ENCODE peak calls at places on chromosomes 13 and 19, in seven cellular contexts. One of them, this sample, is unnamed.

GRCh38 chr19:47633516-47633915 is 24.6 kb downstream of the BICRA start:
- DNase-seq in fibroblast of lung: no peak
- DNase-seq in MCF 10A: peak
- DNase-seq in AG09319: no peak
- DNase-seq in cardiac fibroblast: no peak
- DNase-seq in tibial artery: no peak
- DNase-seq in H1: no peak
- DNase-seq in this sample: no peak

GRCh38 chr13:77219401-77219800 is 107.5 kb downstream of the MYCBP2 start:
- DNase-seq in MCF 10A: no peak
- DNase-seq in tibial artery: no peak
- DNase-seq in H1: no peak
- DNase-seq in cardiac fibroblast: no peak
- DNase-seq in fibroblast of lung: no peak
- DNase-seq in AG09319: no peak
- DNase-seq in this sample: no peak

GRCh38 chr13:84810781-84811180 is 928.5 kb upstream of the SLITRK1 start:
- DNase-seq in tibial artery: no peak
- DNase-seq in fibroblast of lung: no peak
- DNase-seq in MCF 10A: no peak
- DNase-seq in AG09319: no peak
- DNase-seq in cardiac fibroblast: no peak
- DNase-seq in H1: no peak
- DNase-seq in this sample: no peak

GRCh38 chr19:13143135-13143534 is 7.0 kb downstream of the STX10 start:
- DNase-seq in tibial artery: no peak
- DNase-seq in AG09319: peak
- DNase-seq in fibroblast of lung: peak
- DNase-seq in MCF 10A: peak
- DNase-seq in H1: no peak
- DNase-seq in cardiac fibroblast: peak
- DNase-seq in this sample: no peak

GRCh38 chr19:35248310-35249145 is at the start of gene LSR:
- DNase-seq in cardiac fibroblast: no peak
- DNase-seq in AG09319: no peak
- DNase-seq in H1: peak
- DNase-seq in fibroblast of lung: no peak
- DNase-seq in MCF 10A: peak
- DNase-seq in tibial artery: no peak
- DNase-seq in this sample: peak

GRCh38 chr13:106530907-106531520 is 4.4 kb downstream of the EFNB2 start:
- DNase-seq in MCF 10A: no peak
- DNase-seq in fibroblast of lung: no peak
- DNase-seq in AG09319: no peak
- DNase-seq in H1: no peak
- DNase-seq in cardiac fibroblast: no peak
- DNase-seq in tibial artery: no peak
- DNase-seq in this sample: no peak

GRCh38 chr13:40313269-40314200 is 352.9 kb downstream of the FOXO1 start:
- DNase-seq in fibroblast of lung: no peak
- DNase-seq in cardiac fibroblast: peak
- DNase-seq in AG09319: no peak
- DNase-seq in tibial artery: no peak
- DNase-seq in H1: no peak
- DNase-seq in MCF 10A: no peak
- DNase-seq in this sample: no peak

GRCh38 chr19:33260628-33261418 is 35.2 kb upstream of the SLC7A10 start:
- DNase-seq in fibroblast of lung: no peak
- DNase-seq in cardiac fibroblast: no peak
- DNase-seq in tibial artery: peak
- DNase-seq in AG09319: no peak
- DNase-seq in H1: no peak
- DNase-seq in MCF 10A: no peak
- DNase-seq in this sample: no peak

GRCh38 chr13:110106726-110107125 is 200.2 kb downstream of the COL4A1 start:
- DNase-seq in tibial artery: peak
- DNase-seq in H1: no peak
- DNase-seq in fibroblast of lung: peak
- DNase-seq in AG09319: peak
- DNase-seq in MCF 10A: no peak
- DNase-seq in cardiac fibroblast: peak
- DNase-seq in this sample: no peak

GRCh38 chr13:31485651-31486051 is 253.7 kb upstream of the RXFP2 start:
- DNase-seq in AG09319: no peak
- DNase-seq in cardiac fibroblast: peak
- DNase-seq in fibroblast of lung: peak
- DNase-seq in H1: no peak
- DNase-seq in MCF 10A: peak
- DNase-seq in tibial artery: no peak
- DNase-seq in this sample: no peak

GRCh38 chr19:662207-662961 is 630 bp downstream of the RNF126 start:
- DNase-seq in AG09319: no peak
- DNase-seq in MCF 10A: peak
- DNase-seq in fibroblast of lung: no peak
- DNase-seq in H1: no peak
- DNase-seq in tibial artery: no peak
- DNase-seq in cardiac fibroblast: no peak
- DNase-seq in this sample: peak

GRCh38 chr19:30223866-30224688 is 148.1 kb upstream of the ZNF536 start:
- DNase-seq in tibial artery: no peak
- DNase-seq in H1: no peak
- DNase-seq in cardiac fibroblast: no peak
- DNase-seq in MCF 10A: no peak
- DNase-seq in fibroblast of lung: no peak
- DNase-seq in AG09319: no peak
- DNase-seq in this sample: no peak

GRCh38 chr19:30222993-30223865 is 149.0 kb upstream of the ZNF536 start:
- DNase-seq in tibial artery: no peak
- DNase-seq in MCF 10A: no peak
- DNase-seq in cardiac fibroblast: no peak
- DNase-seq in H1: peak
- DNase-seq in AG09319: no peak
- DNase-seq in fibroblast of lung: no peak
- DNase-seq in this sample: no peak

GRCh38 chr19:30221176-30221575 is 151.0 kb upstream of the ZNF536 start:
- DNase-seq in fibroblast of lung: no peak
- DNase-seq in MCF 10A: no peak
- DNase-seq in cardiac fibroblast: no peak
- DNase-seq in tibial artery: no peak
- DNase-seq in H1: no peak
- DNase-seq in AG09319: no peak
- DNase-seq in this sample: no peak

GRCh38 chr19:30224689-30225606 is 147.2 kb upstream of the ZNF536 start:
- DNase-seq in MCF 10A: no peak
- DNase-seq in tibial artery: no peak
- DNase-seq in fibroblast of lung: peak
- DNase-seq in H1: no peak
- DNase-seq in cardiac fibroblast: no peak
- DNase-seq in AG09319: no peak
- DNase-seq in this sample: no peak

GRCh38 chr19:30222428-30222873 is 149.7 kb upstream of the ZNF536 start:
- DNase-seq in cardiac fibroblast: no peak
- DNase-seq in AG09319: no peak
- DNase-seq in H1: peak
- DNase-seq in MCF 10A: no peak
- DNase-seq in tibial artery: no peak
- DNase-seq in fibroblast of lung: no peak
- DNase-seq in this sample: peak
- TF ChIP-seq CTCF in cardiac fibroblast: peak
- TF ChIP-seq CTCF in AG09319: peak
- TF ChIP-seq CTCF in H1: peak
- TF ChIP-seq CTCF in MCF 10A: no peak
- TF ChIP-seq CTCF in tibial artery: peak
- TF ChIP-seq CTCF in fibroblast of lung: no peak
- TF ChIP-seq CTCF in this sample: peak

GRCh38 chr13:33262997-33263396 is 22.6 kb downstream of the STARD13 start:
- DNase-seq in fibroblast of lung: no peak
- DNase-seq in cardiac fibroblast: no peak
- DNase-seq in tibial artery: no peak
- DNase-seq in H1: no peak
- DNase-seq in AG09319: no peak
- DNase-seq in MCF 10A: no peak
- DNase-seq in this sample: no peak
- TF ChIP-seq CTCF in fibroblast of lung: no peak
- TF ChIP-seq CTCF in cardiac fibroblast: peak
- TF ChIP-seq CTCF in tibial artery: no peak
- TF ChIP-seq CTCF in H1: no peak
- TF ChIP-seq CTCF in AG09319: peak
- TF ChIP-seq CTCF in MCF 10A: no peak
- TF ChIP-seq CTCF in this sample: no peak

DNA sequence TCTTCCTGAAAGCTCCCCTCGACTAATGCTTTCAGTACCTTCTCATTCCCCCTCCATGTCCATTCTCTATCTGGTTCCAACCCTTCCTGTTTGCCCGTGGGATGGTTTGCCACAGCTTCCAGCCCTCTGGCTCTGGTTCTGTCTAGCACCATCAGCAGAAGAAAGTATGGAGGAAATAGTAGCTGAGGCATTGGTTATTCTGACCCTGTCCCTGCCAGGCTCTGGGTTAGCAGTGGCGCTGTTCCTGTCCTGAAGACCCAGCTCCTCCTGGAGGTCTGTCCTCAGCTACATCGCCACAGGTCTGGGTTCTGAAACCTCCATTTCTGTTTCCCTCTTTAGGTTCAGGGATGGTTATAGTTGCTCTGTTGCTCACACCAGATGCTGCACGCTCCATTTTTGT is 604.6 kb upstream of the GPC6 start:
- DNase-seq in AG09319: no peak
- DNase-seq in cardiac fibroblast: no peak
- DNase-seq in tibial artery: no peak
- DNase-seq in MCF 10A: no peak
- DNase-seq in H1: no peak
- DNase-seq in fibroblast of lung: no peak
- DNase-seq in this sample: no peak
- TF ChIP-seq CTCF in AG09319: no peak
- TF ChIP-seq CTCF in cardiac fibroblast: no peak
- TF ChIP-seq CTCF in tibial artery: no peak
- TF ChIP-seq CTCF in MCF 10A: no peak
- TF ChIP-seq CTCF in H1: no peak
- TF ChIP-seq CTCF in fibroblast of lung: no peak
- TF ChIP-seq CTCF in this sample: no peak

DNA sequence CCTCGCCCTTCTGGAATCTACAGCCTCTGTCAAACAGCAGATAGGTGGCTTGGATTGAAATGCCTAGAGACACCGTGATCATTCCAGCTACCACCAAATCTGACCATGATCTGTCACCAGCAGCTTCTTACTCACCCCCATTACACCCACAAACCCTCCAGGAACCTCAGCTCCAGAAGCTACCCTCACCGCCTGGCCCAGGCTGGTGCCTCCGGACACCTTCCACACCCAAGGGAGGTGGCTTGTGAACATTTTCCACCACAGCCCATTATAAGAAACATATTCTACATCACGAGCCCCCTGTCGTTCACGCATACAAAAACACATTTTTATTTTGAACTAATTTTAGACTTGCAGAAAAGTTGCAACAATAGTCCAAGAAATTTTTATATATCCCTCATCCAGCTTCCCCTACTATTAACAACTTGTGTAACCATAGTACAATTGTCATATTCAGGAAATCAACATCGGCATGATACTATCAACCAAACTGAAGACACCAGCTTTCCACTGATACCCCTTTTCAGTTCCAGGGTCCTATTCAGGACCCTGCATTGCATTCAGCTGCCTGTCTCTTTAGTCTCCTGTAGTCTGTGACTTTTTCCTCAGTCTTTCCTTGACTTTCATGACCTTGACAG is 15.4 kb upstream of the UBE2L5 start:
- DNase-seq in H1: no peak
- DNase-seq in cardiac fibroblast: no peak
- DNase-seq in fibroblast of lung: no peak
- DNase-seq in AG09319: no peak
- DNase-seq in tibial artery: no peak
- DNase-seq in MCF 10A: no peak
- DNase-seq in this sample: no peak
- TF ChIP-seq CTCF in H1: no peak
- TF ChIP-seq CTCF in cardiac fibroblast: no peak
- TF ChIP-seq CTCF in fibroblast of lung: no peak
- TF ChIP-seq CTCF in AG09319: no peak
- TF ChIP-seq CTCF in tibial artery: no peak
- TF ChIP-seq CTCF in MCF 10A: no peak
- TF ChIP-seq CTCF in this sample: no peak

DNA sequence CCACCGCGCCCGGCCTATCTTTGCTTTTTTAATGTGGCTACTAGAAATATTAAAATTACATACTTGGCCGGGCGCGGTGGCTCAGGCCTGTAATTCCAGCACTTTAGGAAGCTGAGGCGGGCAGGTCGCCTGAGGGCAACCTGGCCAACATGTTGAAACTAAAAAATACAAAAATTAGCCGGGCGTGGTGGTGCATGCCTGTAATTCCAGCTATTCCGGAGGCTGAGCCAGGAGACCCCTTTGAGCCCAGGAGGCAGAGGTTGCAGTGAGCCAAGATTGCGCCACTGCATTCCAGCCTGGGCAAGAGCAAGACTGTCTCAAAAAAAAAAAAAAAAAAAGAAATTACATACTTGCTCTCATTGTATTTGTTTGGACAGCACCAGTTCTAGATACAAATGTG is 34.8 kb upstream of the DPRX start:
- DNase-seq in tibial artery: no peak
- DNase-seq in cardiac fibroblast: no peak
- DNase-seq in fibroblast of lung: no peak
- DNase-seq in MCF 10A: no peak
- DNase-seq in AG09319: no peak
- DNase-seq in H1: no peak
- DNase-seq in this sample: no peak
- TF ChIP-seq CTCF in tibial artery: no peak
- TF ChIP-seq CTCF in cardiac fibroblast: no peak
- TF ChIP-seq CTCF in fibroblast of lung: no peak
- TF ChIP-seq CTCF in MCF 10A: no peak
- TF ChIP-seq CTCF in AG09319: no peak
- TF ChIP-seq CTCF in H1: no peak
- TF ChIP-seq CTCF in this sample: no peak

GRCh38 chr19:2027361-2027760 is 11.8 kb upstream of the BTBD2 start:
- DNase-seq in MCF 10A: peak
- DNase-seq in H1: no peak
- DNase-seq in tibial artery: peak
- DNase-seq in cardiac fibroblast: peak
- DNase-seq in AG09319: peak
- DNase-seq in fibroblast of lung: peak
- DNase-seq in this sample: no peak
- TF ChIP-seq CTCF in MCF 10A: no peak
- TF ChIP-seq CTCF in H1: no peak
- TF ChIP-seq CTCF in tibial artery: no peak
- TF ChIP-seq CTCF in cardiac fibroblast: peak
- TF ChIP-seq CTCF in AG09319: no peak
- TF ChIP-seq CTCF in fibroblast of lung: no peak
- TF ChIP-seq CTCF in this sample: no peak

GRCh38 chr13:26074706-26075105 is 22.9 kb upstream of the SHISA2 start:
- DNase-seq in H1: no peak
- DNase-seq in MCF 10A: peak
- DNase-seq in fibroblast of lung: no peak
- DNase-seq in tibial artery: no peak
- DNase-seq in AG09319: peak
- DNase-seq in cardiac fibroblast: peak
- DNase-seq in this sample: no peak

GRCh38 chr13:26075498-26075897 is 23.7 kb upstream of the SHISA2 start:
- DNase-seq in fibroblast of lung: no peak
- DNase-seq in MCF 10A: no peak
- DNase-seq in AG09319: no peak
- DNase-seq in H1: no peak
- DNase-seq in cardiac fibroblast: no peak
- DNase-seq in tibial artery: no peak
- DNase-seq in this sample: no peak
- TF ChIP-seq CTCF in fibroblast of lung: no peak
- TF ChIP-seq CTCF in MCF 10A: no peak
- TF ChIP-seq CTCF in AG09319: no peak
- TF ChIP-seq CTCF in H1: no peak
- TF ChIP-seq CTCF in cardiac fibroblast: no peak
- TF ChIP-seq CTCF in tibial artery: no peak
- TF ChIP-seq CTCF in this sample: no peak